ENCODE peak calls at places on chromosomes 16 and 17, in ten cellular contexts. T is non-pigmented ciliary epithelial cell, O is AG08395, P is RPMI7951, Z is KBM-7, X is head of caudate nucleus, J is C1 segment of cervical spinal cord, G is substantia nigra, S is globus pallidus, W is HL-60. M is an unnamed sample.

GRCh38 chr17:52064791-52065211 is 93.7 kb downstream of the CA10 start:
- DNase-seq in T (no peak), O (no peak), P (no peak), Z (no peak), X (no peak), J (no peak), G (no peak), S (no peak), W (no peak), M (no peak)

GRCh38 chr16:81785138-81785924 is 6.2 kb downstream of the PLCG2 start:
- DNase-seq in T (no peak), O (no peak), P (no peak), Z (no peak), X (no peak), J (no peak), G (no peak), S (no peak), W (no peak), M (no peak)

GRCh38 chr17:45021607-45022287 is 29.7 kb downstream of the DCAKD start:
- DNase-seq in T (no peak), O (peak), P (peak), Z (peak), X (peak), J (no peak), G (no peak), S (no peak), W (peak), M (peak)

GRCh38 chr17:14616508-14616907 is 315.6 kb downstream of the HS3ST3B1 start:
- DNase-seq in T (no peak), O (no peak), P (no peak), Z (no peak), X (no peak), J (no peak), G (no peak), S (no peak), W (no peak), M (no peak)

GRCh38 chr17:5587431-5588032 is 3.2 kb upstream of the NLRP1 start:
- DNase-seq in T (no peak), O (peak), P (peak), Z (peak), X (no peak), J (no peak), G (no peak), S (peak), W (peak), M (peak)

GRCh38 chr16:89185062-89185751 is 13.7 kb downstream of the CDH15 start:
- DNase-seq in T (no peak), O (no peak), P (no peak), Z (no peak), X (no peak), J (no peak), G (no peak), S (no peak), W (no peak), M (no peak)

GRCh38 chr16:67516296-67517177 is 12.1 kb upstream of the RIPOR1 start:
- DNase-seq in T (no peak), O (peak), P (peak), Z (no peak), X (no peak), J (no peak), G (no peak), S (no peak), W (no peak), M (no peak)

GRCh38 chr17:80362428-80363119 is 52.4 kb upstream of the ENDOV start:
- DNase-seq in T (no peak), O (no peak), P (peak), Z (no peak), X (no peak), J (no peak), G (no peak), S (no peak), W (no peak), M (no peak)

GRCh38 chr17:6555331-6556120 is 829 bp downstream of the PITPNM3 start:
- DNase-seq in T (no peak), O (peak), P (peak), Z (no peak), X (peak), J (no peak), G (no peak), S (no peak), W (no peak), M (no peak)

GRCh38 chr16:48687421-48688038 is 77.5 kb upstream of the N4BP1 start:
- DNase-seq in T (peak), O (peak), P (peak), Z (peak), X (peak), J (no peak), G (no peak), S (peak), W (peak), M (peak)

GRCh38 chr17:80827646-80828643 is 163.7 kb upstream of the CHMP6 start:
- DNase-seq in T (no peak), O (no peak), P (peak), Z (no peak), X (no peak), J (no peak), G (no peak), S (no peak), W (no peak), M (no peak)

GRCh38 chr17:52148969-52149351 is 9.6 kb downstream of the CA10 start:
- DNase-seq in T (no peak), O (no peak), P (peak), Z (no peak), X (no peak), J (no peak), G (no peak), S (no peak), W (no peak), M (no peak)

GRCh38 chr17:78716814-78717393 is 65.2 kb downstream of the CYTH1 start:
- DNase-seq in T (no peak), O (peak), P (peak), Z (no peak), X (peak), J (peak), G (peak), S (peak), W (no peak), M (peak)

GRCh38 chr16:27204232-27204915 is 1.0 kb downstream of the KDM8 start:
- DNase-seq in T (no peak), O (peak), P (no peak), Z (no peak), X (no peak), J (no peak), G (peak), S (no peak), W (no peak), M (no peak)

GRCh38 chr17:57762375-57762916 is 17.3 kb upstream of the CCDC182 start:
- DNase-seq in T (no peak), O (no peak), P (no peak), Z (no peak), X (no peak), J (no peak), G (no peak), S (no peak), W (no peak), M (peak)

GRCh38 chr17:79011451-79012147 is 2.0 kb upstream of the CANT1 start:
- DNase-seq in T (no peak), O (no peak), P (peak), Z (no peak), X (no peak), J (no peak), G (no peak), S (no peak), W (no peak), M (no peak)

GRCh38 chr17:59373879-59374495 is 42.5 kb downstream of the YPEL2 start:
- DNase-seq in T (peak), O (peak), P (peak), Z (no peak), X (no peak), J (no peak), G (no peak), S (no peak), W (peak), M (no peak)

GRCh38 chr16:50857881-50858280 is 116.0 kb downstream of the CYLD start:
- DNase-seq in T (no peak), O (no peak), P (no peak), Z (no peak), X (no peak), J (no peak), G (no peak), S (no peak), W (no peak), M (no peak)

GRCh38 chr16:88504489-88505404 is 51.7 kb downstream of the ZFPM1 start:
- DNase-seq in T (no peak), O (no peak), P (no peak), Z (no peak), X (no peak), J (no peak), G (no peak), S (no peak), W (no peak), M (peak)

GRCh38 chr16:65125871-65126270 is 4.0 kb upstream of the CDH11 start:
- DNase-seq in T (no peak), O (no peak), P (no peak), Z (peak), X (no peak), J (no peak), G (no peak), S (no peak), W (no peak), M (no peak)

GRCh38 chr16:88628512-88628974 is 9.8 kb upstream of the IL17C start:
- DNase-seq in T (no peak), O (no peak), P (no peak), Z (peak), X (no peak), J (no peak), G (no peak), S (no peak), W (no peak), M (peak)

GRCh38 chr17:46943511-46944393 is 20.8 kb downstream of the GOSR2 start:
- DNase-seq in T (no peak), O (peak), P (peak), Z (no peak), X (peak), J (no peak), G (peak), S (peak), W (no peak), M (peak)

GRCh38 chr17:82396601-82397435 is 21.3 kb upstream of the HEXD start:
- DNase-seq in T (peak), O (peak), P (peak), Z (no peak), X (no peak), J (no peak), G (no peak), S (no peak), W (no peak), M (no peak)

GRCh38 chr16:71628810-71629209 is 2.8 kb downstream of the MARVELD3 start:
- DNase-seq in T (peak), O (no peak), P (no peak), Z (no peak), X (no peak), J (no peak), G (no peak), S (no peak), W (no peak), M (no peak)

GRCh38 chr16:56673916-56674315 is 4.3 kb downstream of the MT1H start:
- DNase-seq in T (no peak), O (no peak), P (peak), Z (peak), X (no peak), J (no peak), G (no peak), S (no peak), W (peak), M (peak)

GRCh38 chr17:80931421-80932265 is 60.0 kb upstream of the CHMP6 start:
- DNase-seq in T (peak), O (peak), P (peak), Z (no peak), X (no peak), J (no peak), G (no peak), S (no peak), W (no peak), M (no peak)

GRCh38 chr17:13362341-13363122 is 239.2 kb downstream of the HS3ST3A1 start:
- DNase-seq in T (peak), O (peak), P (peak), Z (no peak), X (no peak), J (no peak), G (no peak), S (no peak), W (no peak), M (no peak)

GRCh38 chr17:78174870-78175642 is 6.7 kb downstream of the SYNGR2 start:
- DNase-seq in T (no peak), O (no peak), P (no peak), Z (no peak), X (no peak), J (no peak), G (no peak), S (no peak), W (no peak), M (no peak)